ENCODE peak calls at places on chromosomes 13 and 19, in four cellular contexts. V, L, F and U are unnamed samples.

GRCh38 chr13:98500963-98501421 is 75.9 kb downstream of the STK24 start:
- DNase-seq in V (no peak), L (no peak), F (no peak), U (no peak)

GRCh38 chr19:40604647-40605200 is 3.6 kb downstream of the LTBP4 start:
- DNase-seq in V (no peak), L (no peak), F (no peak), U (no peak)

GRCh38 chr13:96093296-96094006 is 3.5 kb downstream of the HS6ST3 start:
- DNase-seq in V (no peak), L (no peak), F (no peak), U (no peak)

GRCh38 chr13:39350461-39350881 is 252.5 kb downstream of the LHFPL6 start:
- DNase-seq in V (no peak), L (no peak), F (no peak), U (no peak)

GRCh38 chr19:42120276-42121010 is 11.8 kb downstream of the POU2F2 start:
- DNase-seq in V (no peak), L (no peak), F (no peak), U (no peak)

GRCh38 chr13:113947321-113948033 is 26.4 kb downstream of the C13orf46 start:
- DNase-seq in V (no peak), L (peak), F (no peak), U (peak)

GRCh38 chr13:98172570-98173405 is 4.3 kb downstream of the RNF113B start:
- DNase-seq in V (no peak), L (no peak), F (no peak), U (no peak)

GRCh38 chr19:38057954-38058690 is 151.1 kb downstream of the SIPA1L3 start:
- DNase-seq in V (no peak), L (no peak), F (no peak), U (no peak)

GRCh38 chr13:110702591-110703526 is 3.1 kb downstream of the CARS2 start:
- DNase-seq in V (no peak), L (no peak), F (no peak), U (no peak)

GRCh38 chr13:45051315-45051714 is 62.0 kb downstream of the GPALPP1 start:
- DNase-seq in V (no peak), L (no peak), F (no peak), U (no peak)

GRCh38 chr13:24741016-24741662 is 22.8 kb upstream of the RNF17 start:
- DNase-seq in V (no peak), L (no peak), F (no peak), U (no peak)

GRCh38 chr19:43311256-43311655 is 41.9 kb upstream of the PSG9 start:
- DNase-seq in V (no peak), L (no peak), F (no peak), U (no peak)

GRCh38 chr13:28268800-28269223 is 130.5 kb downstream of the PAN3 start:
- DNase-seq in V (no peak), L (no peak), F (peak), U (no peak)

GRCh38 chr19:19213822-19214558 is 2.2 kb downstream of the NCAN start:
- DNase-seq in V (no peak), L (no peak), F (no peak), U (no peak)